ENCODE peak calls at places on chromosomes 16 and 17, in six cellular contexts. One of them, this sample, is unnamed.
A peak's percentile ranks its signal among the peaks of the same experiment; 100 is the strongest.

GRCh38 chr17:51298508-51299371 is 38.4 kb downstream of the UTP18 start:
- DNase-seq in amniotic stem cell: no peak
- DNase-seq in aorta: no peak
- DNase-seq in mucosa of descending colon: no peak
- DNase-seq in NCI-H774: peak; percentile 74
- DNase-seq in thyroid gland: peak; percentile 17
- DNase-seq in this sample: no peak

GRCh38 chr16:57271867-57272495 is 12.5 kb downstream of the PLLP start:
- DNase-seq in amniotic stem cell: no peak
- DNase-seq in aorta: peak; percentile 42
- DNase-seq in NCI-H774: no peak
- DNase-seq in mucosa of descending colon: peak; percentile 28
- DNase-seq in thyroid gland: no peak
- DNase-seq in this sample: no peak

GRCh38 chr16:75247249-75247648 is 4.2 kb downstream of the BCAR1 start:
- DNase-seq in NCI-H774: no peak
- DNase-seq in amniotic stem cell: no peak
- DNase-seq in aorta: no peak
- DNase-seq in mucosa of descending colon: peak; percentile 47
- DNase-seq in thyroid gland: no peak
- DNase-seq in this sample: peak; percentile 5

GRCh38 chr16:12010388-12011251 is 34.1 kb downstream of the SNX29 start:
- DNase-seq in aorta: no peak
- DNase-seq in NCI-H774: no peak
- DNase-seq in amniotic stem cell: no peak
- DNase-seq in thyroid gland: no peak
- DNase-seq in mucosa of descending colon: no peak
- DNase-seq in this sample: no peak

GRCh38 chr17:20611314-20611713 is 31.8 kb downstream of the CDRT15L2 start:
- DNase-seq in aorta: no peak
- DNase-seq in mucosa of descending colon: no peak
- DNase-seq in NCI-H774: no peak
- DNase-seq in amniotic stem cell: no peak
- DNase-seq in thyroid gland: no peak
- DNase-seq in this sample: no peak

GRCh38 chr17:1109606-1110523 is 69.9 kb downstream of the ABR start:
- DNase-seq in thyroid gland: peak; percentile 29
- DNase-seq in mucosa of descending colon: peak; percentile 91
- DNase-seq in aorta: peak; percentile 86
- DNase-seq in amniotic stem cell: no peak
- DNase-seq in NCI-H774: no peak
- DNase-seq in this sample: peak; percentile 83

GRCh38 chr16:89971495-89972243 is 23.1 kb downstream of the DEF8 start:
- DNase-seq in thyroid gland: peak; percentile 20
- DNase-seq in aorta: no peak
- DNase-seq in NCI-H774: no peak
- DNase-seq in mucosa of descending colon: no peak
- DNase-seq in amniotic stem cell: no peak
- DNase-seq in this sample: peak; percentile 48

GRCh38 chr16:73864868-73865267 is 431.7 kb upstream of the PSMD7 start:
- DNase-seq in thyroid gland: no peak
- DNase-seq in mucosa of descending colon: no peak
- DNase-seq in NCI-H774: no peak
- DNase-seq in amniotic stem cell: no peak
- DNase-seq in aorta: no peak
- DNase-seq in this sample: no peak

GRCh38 chr16:57341441-57342303 is 16.9 kb upstream of the CCL22 start:
- DNase-seq in aorta: no peak
- DNase-seq in amniotic stem cell: peak; percentile 32
- DNase-seq in thyroid gland: peak; percentile 63
- DNase-seq in NCI-H774: no peak
- DNase-seq in mucosa of descending colon: no peak
- DNase-seq in this sample: peak; percentile 77

GRCh38 chr16:28317040-28317880 is 24.9 kb downstream of the SBK1 start:
- DNase-seq in thyroid gland: peak; percentile 60
- DNase-seq in amniotic stem cell: peak; percentile 30
- DNase-seq in mucosa of descending colon: peak; percentile 47
- DNase-seq in aorta: peak; percentile 87
- DNase-seq in NCI-H774: no peak
- DNase-seq in this sample: no peak

GRCh38 chr17:73901249-73901648 is 257.0 kb upstream of the SDK2 start:
- DNase-seq in mucosa of descending colon: no peak
- DNase-seq in NCI-H774: no peak
- DNase-seq in amniotic stem cell: no peak
- DNase-seq in aorta: no peak
- DNase-seq in thyroid gland: no peak
- DNase-seq in this sample: no peak

GRCh38 chr17:34562387-34562786 is 17.0 kb upstream of the TMEM132E start:
- DNase-seq in mucosa of descending colon: no peak
- DNase-seq in thyroid gland: no peak
- DNase-seq in NCI-H774: no peak
- DNase-seq in aorta: no peak
- DNase-seq in amniotic stem cell: no peak
- DNase-seq in this sample: no peak

GRCh38 chr16:3112058-3112880 is at the start of gene ZNF205:
- DNase-seq in amniotic stem cell: peak; percentile 36
- DNase-seq in NCI-H774: peak; percentile 77
- DNase-seq in mucosa of descending colon: peak; percentile 84
- DNase-seq in aorta: peak; percentile 90
- DNase-seq in thyroid gland: peak; percentile 78
- DNase-seq in this sample: peak; percentile 84

GRCh38 chr16:19486744-19487325 is 35.1 kb downstream of the GDE1 start:
- DNase-seq in mucosa of descending colon: no peak
- DNase-seq in aorta: no peak
- DNase-seq in amniotic stem cell: no peak
- DNase-seq in NCI-H774: no peak
- DNase-seq in thyroid gland: no peak
- DNase-seq in this sample: no peak

GRCh38 chr16:46573008-46573833 is 48.0 kb downstream of the SHCBP1 start:
- DNase-seq in aorta: no peak
- DNase-seq in mucosa of descending colon: no peak
- DNase-seq in thyroid gland: no peak
- DNase-seq in amniotic stem cell: no peak
- DNase-seq in NCI-H774: no peak
- DNase-seq in this sample: no peak

GRCh38 chr16:83878838-83879237 is 20.1 kb upstream of the MLYCD start:
- DNase-seq in amniotic stem cell: peak; percentile 31
- DNase-seq in thyroid gland: no peak
- DNase-seq in mucosa of descending colon: no peak
- DNase-seq in aorta: no peak
- DNase-seq in NCI-H774: no peak
- DNase-seq in this sample: no peak

GRCh38 chr17:42010898-42011516 is 6.2 kb downstream of the DNAJC7 start:
- DNase-seq in amniotic stem cell: no peak
- DNase-seq in aorta: no peak
- DNase-seq in NCI-H774: no peak
- DNase-seq in thyroid gland: no peak
- DNase-seq in mucosa of descending colon: no peak
- DNase-seq in this sample: no peak

GRCh38 chr17:65496801-65497200 is 64.6 kb downstream of the AXIN2 start:
- DNase-seq in amniotic stem cell: no peak
- DNase-seq in aorta: no peak
- DNase-seq in mucosa of descending colon: no peak
- DNase-seq in NCI-H774: no peak
- DNase-seq in thyroid gland: no peak
- DNase-seq in this sample: no peak

GRCh38 chr17:75845058-75845711 is 981 bp upstream of the UNC13D start:
- DNase-seq in NCI-H774: peak; percentile 16
- DNase-seq in thyroid gland: peak; percentile 89
- DNase-seq in aorta: peak; percentile 95
- DNase-seq in amniotic stem cell: no peak
- DNase-seq in mucosa of descending colon: peak; percentile 93
- DNase-seq in this sample: peak; percentile 92

GRCh38 chr16:24689128-24689527 is 40.3 kb upstream of the TNRC6A start:
- DNase-seq in NCI-H774: no peak
- DNase-seq in amniotic stem cell: peak; percentile 37
- DNase-seq in mucosa of descending colon: no peak
- DNase-seq in aorta: no peak
- DNase-seq in thyroid gland: no peak
- DNase-seq in this sample: no peak

GRCh38 chr16:48499822-48500440 is 110.0 kb downstream of the N4BP1 start:
- DNase-seq in mucosa of descending colon: no peak
- DNase-seq in amniotic stem cell: peak; percentile 49
- DNase-seq in thyroid gland: peak; percentile 62
- DNase-seq in NCI-H774: peak; percentile 19
- DNase-seq in aorta: peak; percentile 43
- DNase-seq in this sample: no peak

GRCh38 chr16:88315543-88316105 is 67.1 kb upstream of the ZNF469 start:
- DNase-seq in thyroid gland: peak; percentile 10
- DNase-seq in mucosa of descending colon: peak; percentile 52
- DNase-seq in aorta: peak; percentile 79
- DNase-seq in NCI-H774: no peak
- DNase-seq in amniotic stem cell: no peak
- DNase-seq in this sample: peak; percentile 45